ENCODE peak calls at places on chromosomes 11 and 22, in eight cellular contexts. One of them, this sample, is unnamed.

GRCh38 chr11:69382131-69383128 is 88.5 kb downstream of the MYEOV start:
- DNase-seq in psoas muscle: peak; percentile 55
- DNase-seq in heart left ventricle: peak; percentile 38
- DNase-seq in sigmoid colon: peak; percentile 68
- DNase-seq in dorsolateral prefrontal cortex: no peak
- DNase-seq in IMR-90: no peak
- DNase-seq in A549: no peak
- DNase-seq in PC-3: peak; percentile 35
- DNase-seq in this sample: peak; percentile 48

GRCh38 chr11:123235117-123235686 is 40.2 kb upstream of the CLMP start:
- DNase-seq in psoas muscle: peak; percentile 58
- DNase-seq in heart left ventricle: peak; percentile 37
- DNase-seq in sigmoid colon: peak; percentile 86
- DNase-seq in dorsolateral prefrontal cortex: no peak
- DNase-seq in IMR-90: no peak
- DNase-seq in A549: peak; percentile 43
- DNase-seq in PC-3: peak; percentile 50
- DNase-seq in this sample: peak; percentile 89

GRCh38 chr22:28938286-28938833 is 55.0 kb downstream of the ZNRF3 start:
- DNase-seq in psoas muscle: no peak
- DNase-seq in heart left ventricle: no peak
- DNase-seq in sigmoid colon: no peak
- DNase-seq in dorsolateral prefrontal cortex: no peak
- DNase-seq in IMR-90: no peak
- DNase-seq in A549: no peak
- DNase-seq in PC-3: no peak
- DNase-seq in this sample: no peak

GRCh38 chr11:34926831-34927132 is 10.4 kb downstream of the PDHX start:
- DNase-seq in psoas muscle: no peak
- DNase-seq in heart left ventricle: no peak
- DNase-seq in sigmoid colon: no peak
- DNase-seq in dorsolateral prefrontal cortex: no peak
- DNase-seq in IMR-90: peak; percentile 76
- DNase-seq in A549: no peak
- DNase-seq in PC-3: peak; percentile 23
- DNase-seq in this sample: no peak

GRCh38 chr11:396511-396947 is 2.5 kb downstream of the PKP3 start:
- DNase-seq in psoas muscle: no peak
- DNase-seq in heart left ventricle: no peak
- DNase-seq in sigmoid colon: no peak
- DNase-seq in dorsolateral prefrontal cortex: no peak
- DNase-seq in IMR-90: no peak
- DNase-seq in A549: peak; percentile 78
- DNase-seq in PC-3: no peak
- DNase-seq in this sample: no peak

GRCh38 chr11:44559207-44559943 is 6.1 kb upstream of the CD82 start:
- DNase-seq in psoas muscle: no peak
- DNase-seq in heart left ventricle: no peak
- DNase-seq in sigmoid colon: peak; percentile 58
- DNase-seq in dorsolateral prefrontal cortex: no peak
- DNase-seq in IMR-90: no peak
- DNase-seq in A549: no peak
- DNase-seq in PC-3: no peak
- DNase-seq in this sample: peak; percentile 90

GRCh38 chr11:26992031-26992541 is 1.8 kb upstream of the FIBIN start:
- DNase-seq in psoas muscle: no peak
- DNase-seq in heart left ventricle: no peak
- DNase-seq in sigmoid colon: no peak
- DNase-seq in dorsolateral prefrontal cortex: no peak
- DNase-seq in IMR-90: peak; percentile 93
- DNase-seq in A549: no peak
- DNase-seq in PC-3: no peak
- DNase-seq in this sample: no peak

GRCh38 chr11:84854498-84854880 is 772.7 kb downstream of the DLG2 start:
- DNase-seq in psoas muscle: no peak
- DNase-seq in heart left ventricle: no peak
- DNase-seq in sigmoid colon: no peak
- DNase-seq in dorsolateral prefrontal cortex: no peak
- DNase-seq in IMR-90: no peak
- DNase-seq in A549: no peak
- DNase-seq in PC-3: no peak
- DNase-seq in this sample: no peak

GRCh38 chr11:67351275-67352005 is 1.9 kb downstream of the POLD4 start:
- DNase-seq in psoas muscle: peak; percentile 62
- DNase-seq in heart left ventricle: no peak
- DNase-seq in sigmoid colon: peak; percentile 84
- DNase-seq in dorsolateral prefrontal cortex: peak; percentile 48
- DNase-seq in IMR-90: peak; percentile 80
- DNase-seq in A549: peak; percentile 89
- DNase-seq in PC-3: peak; percentile 94
- DNase-seq in this sample: peak; percentile 86

DNA sequence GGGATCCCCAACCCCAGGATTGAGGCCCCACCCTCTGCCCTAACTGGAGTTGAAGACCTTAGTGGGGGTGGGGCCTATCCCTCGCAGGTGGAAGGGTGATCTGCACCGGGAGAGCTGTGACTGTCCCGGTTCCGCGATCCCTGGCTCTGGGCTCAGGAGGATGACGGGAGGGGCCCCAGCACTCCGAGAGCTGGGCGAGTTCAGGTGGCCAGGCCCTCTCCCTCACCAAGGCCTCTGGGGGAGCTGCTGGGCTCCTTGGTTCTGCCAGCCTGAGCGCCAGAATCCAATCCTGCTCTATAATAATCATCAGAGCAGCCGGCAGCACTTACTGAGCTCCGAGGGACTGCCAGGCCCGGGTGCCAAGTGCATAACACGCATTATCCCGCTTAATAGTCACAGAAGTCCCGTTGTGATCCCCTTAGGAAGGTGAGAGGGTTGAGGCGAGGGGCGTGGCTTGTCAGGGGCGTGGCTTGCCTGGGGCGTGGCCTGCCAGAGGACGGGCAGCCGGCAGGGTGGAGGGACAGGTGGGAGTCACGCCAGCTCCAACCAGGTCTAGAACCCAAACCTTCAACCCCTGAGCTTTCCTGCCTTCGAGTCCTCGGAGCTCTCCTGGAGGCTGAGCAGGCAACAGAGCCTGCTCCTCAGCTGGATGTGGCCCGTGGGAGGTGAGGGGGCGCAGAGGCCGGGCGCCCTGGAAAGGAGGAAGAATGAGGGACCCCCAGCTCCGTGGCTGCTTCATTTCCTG is 7.2 kb upstream of the SYT7 start:
- DNase-seq in psoas muscle: peak; percentile 62
- DNase-seq in heart left ventricle: peak; percentile 59
- DNase-seq in sigmoid colon: peak; percentile 81
- DNase-seq in dorsolateral prefrontal cortex: no peak
- DNase-seq in IMR-90: no peak
- DNase-seq in A549: peak; percentile 30
- DNase-seq in PC-3: peak; percentile 62
- DNase-seq in this sample: peak; percentile 96
- TF ChIP-seq CTCF in psoas muscle: peak; percentile 24
- TF ChIP-seq CTCF in heart left ventricle: peak; percentile 23
- TF ChIP-seq CTCF in sigmoid colon: peak; percentile 20
- TF ChIP-seq CTCF in dorsolateral prefrontal cortex: no peak
- TF ChIP-seq CTCF in IMR-90: peak; percentile 7
- TF ChIP-seq CTCF in A549: no peak
- TF ChIP-seq CTCF in PC-3: peak; percentile 55
- TF ChIP-seq CTCF in this sample: peak; percentile 66

DNA sequence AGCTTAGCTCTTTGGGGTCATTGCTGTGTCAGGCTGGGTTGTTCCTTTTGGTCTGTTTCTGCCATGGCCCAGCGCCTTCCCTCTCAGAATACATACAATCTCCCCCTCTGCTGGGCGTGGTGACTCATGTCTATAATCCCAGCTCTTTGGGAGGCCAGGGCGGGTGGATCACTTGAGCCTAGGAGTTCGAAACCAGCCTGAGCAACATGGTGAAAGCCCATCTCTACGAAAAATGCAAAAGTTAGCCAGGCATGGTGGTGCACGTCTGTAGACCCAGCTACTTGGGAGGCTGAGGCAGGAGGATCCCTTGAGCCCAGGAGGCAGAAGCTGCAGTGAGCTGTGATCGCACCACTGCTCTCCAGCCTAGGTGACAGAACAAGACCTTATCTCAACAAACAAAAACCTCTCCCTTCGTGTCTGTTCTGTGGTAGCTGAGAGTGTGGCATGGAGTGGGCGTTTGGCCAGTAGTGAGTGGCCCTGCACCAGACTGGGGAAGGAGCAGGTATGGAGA is 46.7 kb upstream of the RAB1B start:
- DNase-seq in psoas muscle: no peak
- DNase-seq in heart left ventricle: no peak
- DNase-seq in sigmoid colon: peak; percentile 50
- DNase-seq in dorsolateral prefrontal cortex: no peak
- DNase-seq in IMR-90: peak; percentile 24
- DNase-seq in A549: peak; percentile 18
- DNase-seq in PC-3: peak; percentile 19
- DNase-seq in this sample: peak; percentile 43
- H3K27ac ChIP-seq in psoas muscle: no peak overlapping the region
- H3K27ac ChIP-seq in heart left ventricle: no peak overlapping the region
- H3K27ac ChIP-seq in sigmoid colon: no peak overlapping the region
- H3K27ac ChIP-seq in dorsolateral prefrontal cortex: no peak overlapping the region
- H3K27ac ChIP-seq in IMR-90: no peak overlapping the region
- H3K27ac ChIP-seq in A549: no peak overlapping the region
- H3K27ac ChIP-seq in PC-3: no peak overlapping the region
- H3K27ac ChIP-seq in this sample: no peak overlapping the region

GRCh38 chr22:25119609-25120008 is 80.0 kb upstream of the CRYBB3 start:
- DNase-seq in psoas muscle: no peak
- DNase-seq in heart left ventricle: no peak
- DNase-seq in sigmoid colon: no peak
- DNase-seq in dorsolateral prefrontal cortex: no peak
- DNase-seq in IMR-90: no peak
- DNase-seq in A549: no peak
- DNase-seq in PC-3: no peak
- DNase-seq in this sample: no peak
- TF ChIP-seq CTCF in psoas muscle: no peak
- TF ChIP-seq CTCF in heart left ventricle: no peak
- TF ChIP-seq CTCF in sigmoid colon: no peak
- TF ChIP-seq CTCF in dorsolateral prefrontal cortex: no peak
- TF ChIP-seq CTCF in IMR-90: no peak
- TF ChIP-seq CTCF in A549: no peak
- TF ChIP-seq CTCF in PC-3: no peak
- TF ChIP-seq CTCF in this sample: no peak

DNA sequence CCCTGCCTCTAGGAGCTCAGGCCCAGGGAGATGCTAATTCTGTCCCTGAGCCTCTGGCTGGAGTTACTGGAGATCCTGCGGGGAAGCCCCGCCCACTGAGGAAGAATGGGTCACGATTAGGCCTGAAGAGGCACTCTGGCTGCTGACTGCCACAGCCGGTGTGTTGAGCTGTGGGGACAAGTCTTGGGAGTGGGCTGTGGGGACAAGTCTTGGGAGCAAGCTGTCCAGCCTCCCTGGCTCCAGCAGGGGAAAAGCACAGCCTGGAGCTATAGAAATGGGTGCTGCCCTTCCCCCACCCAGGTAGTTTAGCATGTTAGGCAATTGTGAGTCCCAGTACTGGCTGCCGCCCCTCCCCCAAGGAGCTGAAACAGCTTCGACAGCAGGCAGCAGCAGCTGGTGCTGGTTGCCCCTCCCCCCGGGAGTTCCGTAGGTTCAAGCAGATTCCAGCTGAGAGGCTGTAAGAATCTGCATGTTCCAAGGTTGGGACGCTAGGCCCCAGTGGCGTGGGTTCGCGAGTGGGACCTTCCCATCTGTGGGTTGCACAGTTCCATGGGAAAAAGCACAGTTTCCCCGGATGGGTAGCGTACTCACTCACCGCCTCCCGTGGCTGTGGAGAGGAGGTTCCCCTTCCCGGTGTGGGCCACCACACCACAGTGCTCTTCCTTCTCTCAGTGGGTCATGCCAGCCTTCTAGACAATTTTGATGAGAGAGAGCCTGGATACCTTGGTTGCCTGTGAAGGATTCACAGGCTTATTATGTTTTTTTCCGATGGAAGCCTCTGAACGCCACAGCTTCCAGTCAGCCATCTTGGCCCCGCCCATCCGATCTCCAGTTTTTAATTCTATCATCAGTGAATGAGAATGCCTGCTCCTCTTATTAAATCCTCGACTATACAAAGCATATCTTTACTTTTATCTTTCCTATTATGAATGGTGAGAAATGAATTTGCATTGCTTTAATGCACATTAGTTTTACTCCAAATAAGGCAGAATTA is 61.5 kb downstream of the MSANTD4 start:
- DNase-seq in psoas muscle: no peak
- DNase-seq in heart left ventricle: peak; percentile 5
- DNase-seq in sigmoid colon: no peak
- DNase-seq in dorsolateral prefrontal cortex: no peak
- DNase-seq in IMR-90: no peak
- DNase-seq in A549: no peak
- DNase-seq in PC-3: no peak
- DNase-seq in this sample: peak; percentile 85
- H3K27ac ChIP-seq in psoas muscle: no peak overlapping the region
- H3K27ac ChIP-seq in heart left ventricle: no peak overlapping the region
- H3K27ac ChIP-seq in sigmoid colon: no peak overlapping the region
- H3K27ac ChIP-seq in dorsolateral prefrontal cortex: no peak overlapping the region
- H3K27ac ChIP-seq in IMR-90: no peak overlapping the region
- H3K27ac ChIP-seq in A549: no peak overlapping the region
- H3K27ac ChIP-seq in PC-3: no peak overlapping the region
- H3K27ac ChIP-seq in this sample: no peak overlapping the region

This sample was measured in endodermal cell.